ENCODE peak calls at places on chromosomes 2 and 18, in nine cellular contexts. One of them, this sample, is unnamed.

GRCh38 chr2:241890524-241891235 is 21.2 kb downstream of the RTP5 start:
- DNase-seq in fibroblast of the conjunctiva: no peak
- DNase-seq in stimulated activated naive CD4-positive, alpha-beta T cell treated with Interleukin-2 at 50 U/mL for 16 hours: no peak
- DNase-seq in fibroblast of lung: no peak
- DNase-seq in HFFc6: no peak
- DNase-seq in endothelial cell: no peak
- DNase-seq in activated CD4-positive, CD25-positive, alpha-beta regulatory T cell treated with anti-CD3 and anti-CD28 coated beads, Interleukin-2, amount 50 U/mL, for 16 hours: no peak
- DNase-seq in GM13977: no peak
- DNase-seq in CD8-positive, alpha-beta T cell: no peak
- DNase-seq in this sample: no peak

GRCh38 chr2:191533693-191534175 is 144.2 kb upstream of the NABP1 start:
- DNase-seq in fibroblast of the conjunctiva: no peak
- DNase-seq in stimulated activated naive CD4-positive, alpha-beta T cell treated with Interleukin-2 at 50 U/mL for 16 hours: no peak
- DNase-seq in fibroblast of lung: peak; percentile 33
- DNase-seq in HFFc6: no peak
- DNase-seq in endothelial cell: no peak
- DNase-seq in activated CD4-positive, CD25-positive, alpha-beta regulatory T cell treated with anti-CD3 and anti-CD28 coated beads, Interleukin-2, amount 50 U/mL, for 16 hours: no peak
- DNase-seq in GM13977: no peak
- DNase-seq in CD8-positive, alpha-beta T cell: no peak
- DNase-seq in this sample: no peak

GRCh38 chr2:148044322-148044721 is 23.4 kb downstream of the MBD5 start:
- DNase-seq in fibroblast of the conjunctiva: no peak
- DNase-seq in stimulated activated naive CD4-positive, alpha-beta T cell treated with Interleukin-2 at 50 U/mL for 16 hours: no peak
- DNase-seq in fibroblast of lung: no peak
- DNase-seq in HFFc6: no peak
- DNase-seq in endothelial cell: no peak
- DNase-seq in activated CD4-positive, CD25-positive, alpha-beta regulatory T cell treated with anti-CD3 and anti-CD28 coated beads, Interleukin-2, amount 50 U/mL, for 16 hours: no peak
- DNase-seq in GM13977: no peak
- DNase-seq in CD8-positive, alpha-beta T cell: no peak
- DNase-seq in this sample: no peak

GRCh38 chr18:26227051-26227672 is 917 bp downstream of the TAF4B start:
- DNase-seq in fibroblast of the conjunctiva: no peak
- DNase-seq in stimulated activated naive CD4-positive, alpha-beta T cell treated with Interleukin-2 at 50 U/mL for 16 hours: no peak
- DNase-seq in fibroblast of lung: peak; percentile 15
- DNase-seq in HFFc6: no peak
- DNase-seq in endothelial cell: no peak
- DNase-seq in activated CD4-positive, CD25-positive, alpha-beta regulatory T cell treated with anti-CD3 and anti-CD28 coated beads, Interleukin-2, amount 50 U/mL, for 16 hours: no peak
- DNase-seq in GM13977: no peak
- DNase-seq in CD8-positive, alpha-beta T cell: no peak
- DNase-seq in this sample: no peak

GRCh38 chr2:236642584-236643291 is 73.1 kb downstream of the ACKR3 start:
- DNase-seq in fibroblast of the conjunctiva: peak; percentile 95
- DNase-seq in stimulated activated naive CD4-positive, alpha-beta T cell treated with Interleukin-2 at 50 U/mL for 16 hours: no peak
- DNase-seq in fibroblast of lung: peak; percentile 99
- DNase-seq in HFFc6: peak; percentile 96
- DNase-seq in endothelial cell: no peak
- DNase-seq in activated CD4-positive, CD25-positive, alpha-beta regulatory T cell treated with anti-CD3 and anti-CD28 coated beads, Interleukin-2, amount 50 U/mL, for 16 hours: no peak
- DNase-seq in GM13977: no peak
- DNase-seq in CD8-positive, alpha-beta T cell: no peak
- DNase-seq in this sample: no peak

GRCh38 chr2:121886059-121886458 is 130.6 kb downstream of the TSN start:
- DNase-seq in fibroblast of the conjunctiva: no peak
- DNase-seq in stimulated activated naive CD4-positive, alpha-beta T cell treated with Interleukin-2 at 50 U/mL for 16 hours: no peak
- DNase-seq in fibroblast of lung: no peak
- DNase-seq in HFFc6: no peak
- DNase-seq in endothelial cell: no peak
- DNase-seq in activated CD4-positive, CD25-positive, alpha-beta regulatory T cell treated with anti-CD3 and anti-CD28 coated beads, Interleukin-2, amount 50 U/mL, for 16 hours: no peak
- DNase-seq in GM13977: no peak
- DNase-seq in CD8-positive, alpha-beta T cell: no peak
- DNase-seq in this sample: no peak

GRCh38 chr2:241940329-241940728 is 70.8 kb downstream of the RTP5 start:
- DNase-seq in fibroblast of the conjunctiva: no peak
- DNase-seq in stimulated activated naive CD4-positive, alpha-beta T cell treated with Interleukin-2 at 50 U/mL for 16 hours: no peak
- DNase-seq in fibroblast of lung: no peak
- DNase-seq in HFFc6: no peak
- DNase-seq in endothelial cell: no peak
- DNase-seq in activated CD4-positive, CD25-positive, alpha-beta regulatory T cell treated with anti-CD3 and anti-CD28 coated beads, Interleukin-2, amount 50 U/mL, for 16 hours: no peak
- DNase-seq in GM13977: no peak
- DNase-seq in CD8-positive, alpha-beta T cell: no peak
- DNase-seq in this sample: no peak

GRCh38 chr2:46669996-46670793 is 190.8 kb downstream of the TMEM247 start:
- DNase-seq in fibroblast of the conjunctiva: no peak
- DNase-seq in stimulated activated naive CD4-positive, alpha-beta T cell treated with Interleukin-2 at 50 U/mL for 16 hours: no peak
- DNase-seq in fibroblast of lung: peak; percentile 60
- DNase-seq in HFFc6: peak; percentile 68
- DNase-seq in endothelial cell: no peak
- DNase-seq in activated CD4-positive, CD25-positive, alpha-beta regulatory T cell treated with anti-CD3 and anti-CD28 coated beads, Interleukin-2, amount 50 U/mL, for 16 hours: no peak
- DNase-seq in GM13977: no peak
- DNase-seq in CD8-positive, alpha-beta T cell: no peak
- DNase-seq in this sample: no peak

GRCh38 chr2:142863485-142863921 is 14.0 kb upstream of the KYNU start:
- DNase-seq in fibroblast of the conjunctiva: no peak
- DNase-seq in stimulated activated naive CD4-positive, alpha-beta T cell treated with Interleukin-2 at 50 U/mL for 16 hours: no peak
- DNase-seq in fibroblast of lung: peak; percentile 85
- DNase-seq in HFFc6: peak; percentile 17
- DNase-seq in endothelial cell: no peak
- DNase-seq in activated CD4-positive, CD25-positive, alpha-beta regulatory T cell treated with anti-CD3 and anti-CD28 coated beads, Interleukin-2, amount 50 U/mL, for 16 hours: no peak
- DNase-seq in GM13977: no peak
- DNase-seq in CD8-positive, alpha-beta T cell: no peak
- DNase-seq in this sample: no peak

GRCh38 chr2:208135794-208136369 is 6.3 kb upstream of the CRYGC start:
- DNase-seq in fibroblast of the conjunctiva: no peak
- DNase-seq in stimulated activated naive CD4-positive, alpha-beta T cell treated with Interleukin-2 at 50 U/mL for 16 hours: no peak
- DNase-seq in fibroblast of lung: no peak
- DNase-seq in HFFc6: no peak
- DNase-seq in endothelial cell: no peak
- DNase-seq in activated CD4-positive, CD25-positive, alpha-beta regulatory T cell treated with anti-CD3 and anti-CD28 coated beads, Interleukin-2, amount 50 U/mL, for 16 hours: no peak
- DNase-seq in GM13977: no peak
- DNase-seq in CD8-positive, alpha-beta T cell: no peak
- DNase-seq in this sample: no peak

GRCh38 chr18:77000527-77000926 is 132.1 kb downstream of the MBP start:
- DNase-seq in fibroblast of the conjunctiva: peak; percentile 22
- DNase-seq in stimulated activated naive CD4-positive, alpha-beta T cell treated with Interleukin-2 at 50 U/mL for 16 hours: peak; percentile 6
- DNase-seq in fibroblast of lung: peak; percentile 46
- DNase-seq in HFFc6: peak; percentile 31
- DNase-seq in endothelial cell: peak; percentile 65
- DNase-seq in activated CD4-positive, CD25-positive, alpha-beta regulatory T cell treated with anti-CD3 and anti-CD28 coated beads, Interleukin-2, amount 50 U/mL, for 16 hours: peak; percentile 14
- DNase-seq in GM13977: peak; percentile 78
- DNase-seq in CD8-positive, alpha-beta T cell: peak; percentile 52
- DNase-seq in this sample: peak; percentile 64

GRCh38 chr2:232292395-232293154 is 86.0 kb upstream of the ALPP start:
- DNase-seq in fibroblast of the conjunctiva: peak; percentile 21
- DNase-seq in stimulated activated naive CD4-positive, alpha-beta T cell treated with Interleukin-2 at 50 U/mL for 16 hours: peak; percentile 25
- DNase-seq in fibroblast of lung: peak; percentile 54
- DNase-seq in HFFc6: peak; percentile 41
- DNase-seq in endothelial cell: peak; percentile 75
- DNase-seq in activated CD4-positive, CD25-positive, alpha-beta regulatory T cell treated with anti-CD3 and anti-CD28 coated beads, Interleukin-2, amount 50 U/mL, for 16 hours: no peak
- DNase-seq in GM13977: peak; percentile 68
- DNase-seq in CD8-positive, alpha-beta T cell: peak; percentile 53
- DNase-seq in this sample: no peak

GRCh38 chr2:50328680-50329079 is 703.3 kb downstream of the NRXN1 start:
- DNase-seq in fibroblast of the conjunctiva: no peak
- DNase-seq in stimulated activated naive CD4-positive, alpha-beta T cell treated with Interleukin-2 at 50 U/mL for 16 hours: no peak
- DNase-seq in fibroblast of lung: no peak
- DNase-seq in HFFc6: no peak
- DNase-seq in endothelial cell: no peak
- DNase-seq in activated CD4-positive, CD25-positive, alpha-beta regulatory T cell treated with anti-CD3 and anti-CD28 coated beads, Interleukin-2, amount 50 U/mL, for 16 hours: no peak
- DNase-seq in GM13977: no peak
- DNase-seq in CD8-positive, alpha-beta T cell: no peak
- DNase-seq in this sample: no peak

GRCh38 chr18:22346342-22346967 is 71.3 kb downstream of the CTAGE1 start:
- DNase-seq in fibroblast of the conjunctiva: no peak
- DNase-seq in stimulated activated naive CD4-positive, alpha-beta T cell treated with Interleukin-2 at 50 U/mL for 16 hours: no peak
- DNase-seq in fibroblast of lung: peak; percentile 69
- DNase-seq in HFFc6: peak; percentile 66
- DNase-seq in endothelial cell: no peak
- DNase-seq in activated CD4-positive, CD25-positive, alpha-beta regulatory T cell treated with anti-CD3 and anti-CD28 coated beads, Interleukin-2, amount 50 U/mL, for 16 hours: no peak
- DNase-seq in GM13977: no peak
- DNase-seq in CD8-positive, alpha-beta T cell: peak; percentile 59
- DNase-seq in this sample: no peak

GRCh38 chr2:32250290-32250689 is 14.4 kb downstream of the NLRC4 start:
- DNase-seq in fibroblast of the conjunctiva: no peak
- DNase-seq in stimulated activated naive CD4-positive, alpha-beta T cell treated with Interleukin-2 at 50 U/mL for 16 hours: no peak
- DNase-seq in fibroblast of lung: no peak
- DNase-seq in HFFc6: no peak
- DNase-seq in endothelial cell: no peak
- DNase-seq in activated CD4-positive, CD25-positive, alpha-beta regulatory T cell treated with anti-CD3 and anti-CD28 coated beads, Interleukin-2, amount 50 U/mL, for 16 hours: no peak
- DNase-seq in GM13977: no peak
- DNase-seq in CD8-positive, alpha-beta T cell: no peak
- DNase-seq in this sample: no peak

GRCh38 chr18:60082790-60083189 is 183.0 kb downstream of the PMAIP1 start:
- DNase-seq in fibroblast of the conjunctiva: no peak
- DNase-seq in stimulated activated naive CD4-positive, alpha-beta T cell treated with Interleukin-2 at 50 U/mL for 16 hours: no peak
- DNase-seq in fibroblast of lung: no peak
- DNase-seq in HFFc6: no peak
- DNase-seq in endothelial cell: no peak
- DNase-seq in activated CD4-positive, CD25-positive, alpha-beta regulatory T cell treated with anti-CD3 and anti-CD28 coated beads, Interleukin-2, amount 50 U/mL, for 16 hours: no peak
- DNase-seq in GM13977: no peak
- DNase-seq in CD8-positive, alpha-beta T cell: no peak
- DNase-seq in this sample: no peak

GRCh38 chr2:201883970-201884369 is 77.6 kb downstream of the CDK15 start:
- DNase-seq in fibroblast of the conjunctiva: no peak
- DNase-seq in stimulated activated naive CD4-positive, alpha-beta T cell treated with Interleukin-2 at 50 U/mL for 16 hours: no peak
- DNase-seq in fibroblast of lung: no peak
- DNase-seq in HFFc6: no peak
- DNase-seq in endothelial cell: no peak
- DNase-seq in activated CD4-positive, CD25-positive, alpha-beta regulatory T cell treated with anti-CD3 and anti-CD28 coated beads, Interleukin-2, amount 50 U/mL, for 16 hours: no peak
- DNase-seq in GM13977: no peak
- DNase-seq in CD8-positive, alpha-beta T cell: no peak
- DNase-seq in this sample: no peak

GRCh38 chr2:144280009-144280408 is 239.9 kb downstream of the ZEB2 start:
- DNase-seq in fibroblast of the conjunctiva: no peak
- DNase-seq in stimulated activated naive CD4-positive, alpha-beta T cell treated with Interleukin-2 at 50 U/mL for 16 hours: no peak
- DNase-seq in fibroblast of lung: no peak
- DNase-seq in HFFc6: no peak
- DNase-seq in endothelial cell: no peak
- DNase-seq in activated CD4-positive, CD25-positive, alpha-beta regulatory T cell treated with anti-CD3 and anti-CD28 coated beads, Interleukin-2, amount 50 U/mL, for 16 hours: no peak
- DNase-seq in GM13977: no peak
- DNase-seq in CD8-positive, alpha-beta T cell: no peak
- DNase-seq in this sample: no peak

GRCh38 chr2:149768320-149768799 is 180.8 kb upstream of the MMADHC start:
- DNase-seq in fibroblast of the conjunctiva: no peak
- DNase-seq in stimulated activated naive CD4-positive, alpha-beta T cell treated with Interleukin-2 at 50 U/mL for 16 hours: no peak
- DNase-seq in fibroblast of lung: no peak
- DNase-seq in HFFc6: peak; percentile 36
- DNase-seq in endothelial cell: no peak
- DNase-seq in activated CD4-positive, CD25-positive, alpha-beta regulatory T cell treated with anti-CD3 and anti-CD28 coated beads, Interleukin-2, amount 50 U/mL, for 16 hours: no peak
- DNase-seq in GM13977: no peak
- DNase-seq in CD8-positive, alpha-beta T cell: no peak
- DNase-seq in this sample: no peak

GRCh38 chr2:96144481-96145027 is 686 bp downstream of the DUSP2 start:
- DNase-seq in fibroblast of the conjunctiva: no peak
- DNase-seq in stimulated activated naive CD4-positive, alpha-beta T cell treated with Interleukin-2 at 50 U/mL for 16 hours: peak; percentile 49
- DNase-seq in fibroblast of lung: peak; percentile 6
- DNase-seq in HFFc6: no peak
- DNase-seq in endothelial cell: no peak
- DNase-seq in activated CD4-positive, CD25-positive, alpha-beta regulatory T cell treated with anti-CD3 and anti-CD28 coated beads, Interleukin-2, amount 50 U/mL, for 16 hours: peak; percentile 30
- DNase-seq in GM13977: no peak
- DNase-seq in CD8-positive, alpha-beta T cell: peak; percentile 54
- DNase-seq in this sample: no peak

GRCh38 chr2:70541481-70542020 is 12.1 kb downstream of the TGFA start:
- DNase-seq in fibroblast of the conjunctiva: no peak
- DNase-seq in stimulated activated naive CD4-positive, alpha-beta T cell treated with Interleukin-2 at 50 U/mL for 16 hours: no peak
- DNase-seq in fibroblast of lung: no peak
- DNase-seq in HFFc6: peak; percentile 35
- DNase-seq in endothelial cell: no peak
- DNase-seq in activated CD4-positive, CD25-positive, alpha-beta regulatory T cell treated with anti-CD3 and anti-CD28 coated beads, Interleukin-2, amount 50 U/mL, for 16 hours: no peak
- DNase-seq in GM13977: no peak
- DNase-seq in CD8-positive, alpha-beta T cell: no peak
- DNase-seq in this sample: no peak

This sample was measured in naive thymus-derived CD4-positive, alpha-beta T cell.